ENCODE peak calls at places on chromosome 3, in four cellular contexts. N, T, K and Q are unnamed samples. For H3K27me3, the result is how much of the 10 kb centered on the place peaks cover.

GRCh38 chr3:129428020-129428381 is 435 bp downstream of the EFCAB12 start:
- DNase-seq in N (no peak), T (no peak), K (peak), Q (no peak)

GRCh38 chr3:41716391-41716910 is 245.5 kb downstream of the ULK4 start:
- DNase-seq in N (no peak), T (no peak), K (no peak), Q (no peak)

GRCh38 chr3:50271314-50272072 is 2.5 kb downstream of the SEMA3B start:
- DNase-seq in N (no peak), T (no peak), K (no peak), Q (no peak)

GRCh38 chr3:46242120-46242519 is at the start of gene CCR3:
- DNase-seq in N (no peak), T (peak), K (no peak), Q (no peak)

GRCh38 chr3:155805802-155806618 is at the start of gene C3orf33:
- DNase-seq in N (peak), T (peak), K (peak), Q (no peak)

GRCh38 chr3:153051427-153052095 is 110.5 kb upstream of the RAP2B start:
- DNase-seq in N (no peak), T (no peak), K (no peak), Q (no peak)

GRCh38 chr3:23202921-23203650 is at the start of gene UBE2E2:
- DNase-seq in N (peak), T (peak), K (peak), Q (peak)

GRCh38 chr3:49871536-49872157 is 1.9 kb upstream of the CAMKV start:
- DNase-seq in N (no peak), T (no peak), K (no peak), Q (no peak)

GRCh38 chr3:8319935-8320634 is 181.5 kb upstream of the LMCD1 start:
- DNase-seq in N (no peak), T (no peak), K (no peak), Q (no peak)

GRCh38 chr3:61582287-61582686 is 20.9 kb downstream of the PTPRG start:
- DNase-seq in N (no peak), T (no peak), K (no peak), Q (no peak)

GRCh38 chr3:134150476-134150875 is 100.2 kb downstream of the RYK start:
- DNase-seq in N (no peak), T (no peak), K (no peak), Q (no peak)

GRCh38 chr3:111695584-111696213 is 100.6 kb upstream of the ZBED2 start:
- DNase-seq in N (no peak), T (no peak), K (no peak), Q (no peak)

GRCh38 chr3:143040264-143040879 is 39.0 kb downstream of the U2SURP start:
- DNase-seq in N (no peak), T (no peak), K (peak), Q (no peak)

GRCh38 chr3:39112535-39112934 is 5.1 kb downstream of the TTC21A start:
- DNase-seq in N (no peak), T (no peak), K (no peak), Q (no peak)

GRCh38 chr3:172635588-172635987 is 75.3 kb downstream of the NCEH1 start:
- DNase-seq in N (no peak), T (no peak), K (no peak), Q (no peak)

GRCh38 chr3:14450922-14451606 is 48.7 kb downstream of the SLC6A6 start:
- DNase-seq in N (no peak), T (no peak), K (no peak), Q (no peak)

GRCh38 chr3:111582114-111582461 is 13.1 kb downstream of the ZBED2 start:
- DNase-seq in N (no peak), T (no peak), K (no peak), Q (no peak)

GRCh38 chr3:72395654-72396415 is 452.4 kb downstream of the SHQ1 start:
- DNase-seq in N (no peak), T (no peak), K (no peak), Q (no peak)

GRCh38 chr3:183653209-183654064 is 18.0 kb downstream of the KLHL24 start:
- DNase-seq in N (no peak), T (peak), K (peak), Q (no peak)

GRCh38 chr3:41508063-41508696 is 308.9 kb downstream of the CTNNB1 start:
- DNase-seq in N (no peak), T (no peak), K (peak), Q (peak)

GRCh38 chr3:187929115-187929828 is 184.0 kb upstream of the BCL6 start:
- DNase-seq in N (no peak), T (no peak), K (no peak), Q (no peak)

GRCh38 chr3:169238562-169238961 is 424.9 kb downstream of the MECOM start:
- DNase-seq in N (no peak), T (no peak), K (no peak), Q (no peak)
- H3K27ac ChIP-seq in N (no peak), T (no peak), K (no peak), Q (no peak)

GRCh38 chr3:194773666-194774455 is 88.2 kb downstream of the FAM43A start:
- DNase-seq in N (no peak), T (no peak), K (no peak), Q (no peak)

GRCh38 chr3:194777729-194778128 is 92.0 kb downstream of the FAM43A start:
- DNase-seq in N (no peak), T (no peak), K (peak), Q (no peak)

GRCh38 chr3:194773216-194773615 is 87.5 kb downstream of the FAM43A start:
- DNase-seq in N (peak), T (no peak), K (no peak), Q (no peak)

GRCh38 chr3:194775731-194776130 is 90.0 kb downstream of the FAM43A start:
- DNase-seq in N (no peak), T (no peak), K (no peak), Q (no peak)

DNA sequence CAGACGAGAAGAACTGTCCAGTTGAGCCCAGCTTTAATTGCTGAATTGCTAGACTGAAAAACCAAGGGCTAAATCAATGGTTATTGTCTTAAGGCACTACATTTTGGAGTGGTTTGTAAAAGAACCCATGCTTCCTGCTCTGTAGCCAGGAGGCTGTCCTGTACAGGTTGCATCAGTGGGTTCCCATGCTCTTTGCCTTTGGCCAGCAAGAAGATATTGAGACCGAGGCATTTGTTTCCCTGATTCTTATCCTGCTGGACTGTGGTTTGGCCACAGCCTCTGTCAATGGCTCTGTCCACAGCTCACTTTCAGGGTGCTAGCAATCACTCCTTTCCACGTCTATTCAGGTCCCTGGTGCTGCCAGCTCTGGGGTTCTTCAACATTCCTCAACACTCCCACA is 89.6 kb downstream of the FAM43A start:
- DNase-seq in N (no peak), T (no peak), K (no peak), Q (no peak)
- H3K27me3 ChIP-seq in N (under half), T (under half), K (under half), Q (under half)

DNA sequence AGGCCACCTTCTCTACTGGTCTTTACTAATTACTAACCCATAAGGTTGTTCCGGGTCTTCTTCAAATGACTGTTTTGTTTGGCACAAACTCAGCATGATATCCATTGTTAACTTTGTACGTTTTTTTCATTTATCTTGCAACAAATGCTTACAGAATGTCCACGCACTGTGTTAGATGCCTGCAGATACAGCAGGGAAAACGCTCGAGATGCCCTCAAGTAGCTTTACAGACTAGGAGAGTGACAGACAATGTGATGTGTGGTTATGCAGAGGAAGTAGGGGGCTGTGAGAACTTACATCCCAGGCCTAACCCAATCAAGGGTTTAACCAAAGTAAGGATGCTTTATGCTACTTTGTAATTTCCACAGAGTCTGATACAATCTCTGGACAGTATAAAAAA is 949 bp upstream of the RFC4 start:
- DNase-seq in N (no peak), T (no peak), K (no peak), Q (no peak)
- H3K4me3 ChIP-seq in N (peak), T (peak), K (peak), Q (peak)

GRCh38 chr3:127013196-127013595 is 30.3 kb downstream of the PLXNA1 start:
- DNase-seq in N (no peak), T (no peak), K (no peak), Q (no peak)

GRCh38 chr3:127014536-127015281 is 31.8 kb downstream of the PLXNA1 start:
- DNase-seq in N (no peak), T (no peak), K (no peak), Q (no peak)

GRCh38 chr3:127015282-127016042 is 32.5 kb downstream of the PLXNA1 start:
- DNase-seq in N (no peak), T (no peak), K (peak), Q (no peak)

GRCh38 chr3:127012091-127012490 is 29.2 kb downstream of the PLXNA1 start:
- DNase-seq in N (no peak), T (no peak), K (no peak), Q (no peak)

DNA sequence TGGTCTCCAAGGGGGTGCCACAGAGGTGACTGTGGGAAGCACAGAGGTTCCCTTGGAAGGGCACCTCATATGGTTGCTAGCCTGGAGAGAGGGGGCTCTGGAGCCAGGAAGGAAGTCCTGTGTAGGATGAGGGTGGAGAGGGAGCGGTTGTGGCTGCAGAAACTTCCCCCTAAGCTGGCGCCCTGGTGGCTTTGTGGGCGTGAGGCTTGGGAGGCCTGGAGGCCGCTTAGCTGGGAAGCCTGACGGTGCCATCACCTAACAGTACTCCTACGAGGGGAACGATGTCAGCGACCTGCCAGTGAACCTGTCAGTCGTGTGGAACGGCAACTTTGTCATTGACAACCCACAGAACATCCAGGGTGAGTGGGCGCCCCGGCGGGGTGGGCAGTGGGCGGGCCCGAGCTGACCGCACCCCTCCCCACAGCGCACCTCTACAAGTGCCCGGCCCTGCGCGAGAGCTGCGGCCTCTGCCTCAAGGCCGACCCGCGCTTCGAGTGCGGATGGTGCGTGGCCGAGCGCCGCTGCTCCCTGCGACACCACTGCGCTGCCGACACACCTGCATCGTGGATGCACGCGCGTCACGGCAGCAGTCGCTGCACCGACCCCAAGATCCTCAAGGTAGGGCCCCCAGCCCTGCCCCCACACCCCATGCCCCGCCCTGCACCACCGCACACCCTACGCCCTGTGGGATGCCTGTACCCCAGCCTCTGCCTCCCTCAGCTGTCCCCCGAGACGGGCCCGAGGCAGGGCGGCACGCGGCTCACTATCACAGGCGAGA is 31.0 kb downstream of the PLXNA1 start:
- DNase-seq in N (no peak), T (peak), K (no peak), Q (no peak)
- H3K27ac ChIP-seq in N (no peak), T (no peak), K (no peak), Q (no peak)

DNA sequence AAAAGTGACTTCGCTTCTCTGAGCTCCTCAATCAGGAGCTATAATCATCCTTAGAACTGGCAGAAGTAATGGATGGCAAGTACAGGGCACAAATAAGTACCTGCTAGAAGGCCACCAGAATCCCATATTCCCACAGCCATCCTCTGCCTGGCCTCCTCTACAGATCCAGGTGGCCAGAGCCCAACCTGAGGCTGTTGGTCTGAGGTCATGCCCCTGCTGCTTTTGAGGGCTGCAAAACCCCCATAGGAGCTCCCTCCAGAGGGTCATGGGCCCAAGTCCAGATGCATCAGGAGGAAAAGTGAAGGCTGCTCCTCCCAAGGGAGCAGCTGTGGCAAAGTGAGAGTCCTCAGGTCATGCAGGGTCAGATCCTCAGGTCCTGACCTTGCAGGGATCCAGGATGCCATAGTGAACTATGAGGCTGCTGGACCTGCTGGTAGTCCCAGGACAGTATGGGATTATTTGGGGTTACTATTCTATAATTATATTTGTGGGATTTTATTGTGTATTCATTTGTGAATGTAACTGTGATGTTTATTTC is 3.0 kb upstream of the PLCD1 start:
- DNase-seq in N (no peak), T (no peak), K (no peak), Q (no peak)
- H3K27me3 ChIP-seq in N (under half), T (under half), K (under half), Q (under half)

GRCh38 chr3:43995078-43995928 is 246.4 kb upstream of the TOPAZ1 start:
- DNase-seq in N (no peak), T (no peak), K (peak), Q (peak)

GRCh38 chr3:43998374-43998840 is 243.3 kb upstream of the TOPAZ1 start:
- DNase-seq in N (no peak), T (no peak), K (peak), Q (peak)

GRCh38 chr3:43995929-43996378 is 245.7 kb upstream of the TOPAZ1 start:
- DNase-seq in N (no peak), T (no peak), K (peak), Q (peak)

GRCh38 chr3:43997788-43998373 is 243.8 kb upstream of the TOPAZ1 start:
- DNase-seq in N (no peak), T (no peak), K (peak), Q (peak)

GRCh38 chr3:43996379-43997301 is 245.0 kb upstream of the TOPAZ1 start:
- DNase-seq in N (no peak), T (peak), K (peak), Q (peak)
- H3K4me3 ChIP-seq in N (peak), T (peak), K (peak), Q (peak)

DNA sequence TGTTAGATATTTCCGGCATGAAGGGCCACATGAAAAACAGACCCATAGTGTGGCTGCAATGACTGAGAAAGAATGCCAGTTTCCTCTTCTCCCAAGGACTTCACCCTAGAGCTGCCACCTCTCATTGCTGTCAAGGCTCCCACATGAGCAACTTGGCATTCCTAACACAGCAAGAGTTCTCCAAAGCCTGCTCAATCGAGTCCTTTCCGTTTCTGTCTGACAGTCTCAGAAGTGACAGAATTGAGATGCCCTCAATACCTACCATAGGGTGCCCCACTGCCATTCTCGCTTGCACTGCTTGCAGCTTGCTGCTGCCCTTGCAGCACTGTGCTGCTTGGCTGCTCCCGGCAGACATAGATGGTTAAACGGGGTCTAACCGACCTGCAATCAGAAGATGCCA is 44.3 kb downstream of the UBP1 start:
- DNase-seq in N (no peak), T (no peak), K (no peak), Q (no peak)
- H3K27ac ChIP-seq in N (no peak), T (no peak), K (no peak), Q (no peak)

GRCh38 chr3:10995871-10996270 is 3.3 kb downstream of the SLC6A1 start:
- DNase-seq in N (no peak), T (no peak), K (no peak), Q (no peak)
- H3K27me3 ChIP-seq in N (half or more), T (under half), K (under half), Q (half or more)

GRCh38 chr3:100003609-100004503 is 110.4 kb downstream of the FILIP1L start:
- DNase-seq in N (no peak), T (no peak), K (no peak), Q (no peak)
- H3K4me3 ChIP-seq in N (no peak), T (no peak), K (no peak), Q (no peak)